ENCODE peak calls at places on chromosomes 5 and 9, in six cellular contexts. One of them, this sample, is unnamed.

GRCh38 chr5:72607381-72607780 is 100.2 kb upstream of the ZNF366 start:
- DNase-seq in kidney glomerular epithelial cell: no peak
- DNase-seq in GM20000: no peak
- DNase-seq in nucleus accumbens: no peak
- DNase-seq in stimulated activated CD8-positive, alpha-beta memory T cell treated with anti-CD3 and anti-CD28 coated beads, Interleukin-4, amount 100 ng/mL, for 1 hour: no peak
- DNase-seq in COR-L47: no peak
- DNase-seq in this sample: no peak

GRCh38 chr9:6428940-6429889 is 16.2 kb downstream of the UHRF2 start:
- DNase-seq in nucleus accumbens: no peak
- DNase-seq in COR-L47: no peak
- DNase-seq in kidney glomerular epithelial cell: no peak
- DNase-seq in GM20000: peak; percentile 26
- DNase-seq in stimulated activated CD8-positive, alpha-beta memory T cell treated with anti-CD3 and anti-CD28 coated beads, Interleukin-4, amount 100 ng/mL, for 1 hour: no peak
- DNase-seq in this sample: no peak

GRCh38 chr9:70470050-70471015 is 55.9 kb upstream of the KLF9 start:
- DNase-seq in COR-L47: no peak
- DNase-seq in stimulated activated CD8-positive, alpha-beta memory T cell treated with anti-CD3 and anti-CD28 coated beads, Interleukin-4, amount 100 ng/mL, for 1 hour: no peak
- DNase-seq in kidney glomerular epithelial cell: no peak
- DNase-seq in GM20000: no peak
- DNase-seq in nucleus accumbens: no peak
- DNase-seq in this sample: no peak

GRCh38 chr9:87494970-87495471 is 2.6 kb upstream of the DAPK1 start:
- DNase-seq in nucleus accumbens: no peak
- DNase-seq in kidney glomerular epithelial cell: no peak
- DNase-seq in COR-L47: no peak
- DNase-seq in GM20000: peak; percentile 42
- DNase-seq in stimulated activated CD8-positive, alpha-beta memory T cell treated with anti-CD3 and anti-CD28 coated beads, Interleukin-4, amount 100 ng/mL, for 1 hour: no peak
- DNase-seq in this sample: no peak

GRCh38 chr5:125348221-125348692 is 601.8 kb upstream of the ZNF608 start:
- DNase-seq in kidney glomerular epithelial cell: no peak
- DNase-seq in COR-L47: no peak
- DNase-seq in nucleus accumbens: peak; percentile 10
- DNase-seq in GM20000: no peak
- DNase-seq in stimulated activated CD8-positive, alpha-beta memory T cell treated with anti-CD3 and anti-CD28 coated beads, Interleukin-4, amount 100 ng/mL, for 1 hour: no peak
- DNase-seq in this sample: no peak

GRCh38 chr9:101586651-101587050 is 8.1 kb downstream of the PPP3R2 start:
- DNase-seq in kidney glomerular epithelial cell: no peak
- DNase-seq in GM20000: no peak
- DNase-seq in stimulated activated CD8-positive, alpha-beta memory T cell treated with anti-CD3 and anti-CD28 coated beads, Interleukin-4, amount 100 ng/mL, for 1 hour: no peak
- DNase-seq in nucleus accumbens: no peak
- DNase-seq in COR-L47: no peak
- DNase-seq in this sample: no peak

GRCh38 chr5:76861616-76862015 is 11.8 kb downstream of the S100Z start:
- DNase-seq in kidney glomerular epithelial cell: no peak
- DNase-seq in COR-L47: no peak
- DNase-seq in nucleus accumbens: no peak
- DNase-seq in stimulated activated CD8-positive, alpha-beta memory T cell treated with anti-CD3 and anti-CD28 coated beads, Interleukin-4, amount 100 ng/mL, for 1 hour: no peak
- DNase-seq in GM20000: no peak
- DNase-seq in this sample: no peak

GRCh38 chr5:167255931-167256330 is 1035.5 kb upstream of the WWC1 start:
- DNase-seq in COR-L47: no peak
- DNase-seq in kidney glomerular epithelial cell: no peak
- DNase-seq in stimulated activated CD8-positive, alpha-beta memory T cell treated with anti-CD3 and anti-CD28 coated beads, Interleukin-4, amount 100 ng/mL, for 1 hour: no peak
- DNase-seq in nucleus accumbens: no peak
- DNase-seq in GM20000: no peak
- DNase-seq in this sample: no peak

GRCh38 chr5:1244976-1245375 is 19.8 kb downstream of the SLC6A18 start:
- DNase-seq in COR-L47: no peak
- DNase-seq in nucleus accumbens: no peak
- DNase-seq in stimulated activated CD8-positive, alpha-beta memory T cell treated with anti-CD3 and anti-CD28 coated beads, Interleukin-4, amount 100 ng/mL, for 1 hour: no peak
- DNase-seq in kidney glomerular epithelial cell: no peak
- DNase-seq in GM20000: no peak
- DNase-seq in this sample: no peak

GRCh38 chr5:62578540-62578939 is at the start of gene LRRC70:
- DNase-seq in stimulated activated CD8-positive, alpha-beta memory T cell treated with anti-CD3 and anti-CD28 coated beads, Interleukin-4, amount 100 ng/mL, for 1 hour: no peak
- DNase-seq in COR-L47: no peak
- DNase-seq in kidney glomerular epithelial cell: no peak
- DNase-seq in nucleus accumbens: no peak
- DNase-seq in GM20000: peak; percentile 36
- DNase-seq in this sample: no peak

GRCh38 chr9:124835026-124835501 is 18.2 kb upstream of the WDR38 start:
- DNase-seq in kidney glomerular epithelial cell: peak; percentile 59
- DNase-seq in nucleus accumbens: no peak
- DNase-seq in GM20000: no peak
- DNase-seq in COR-L47: peak; percentile 88
- DNase-seq in stimulated activated CD8-positive, alpha-beta memory T cell treated with anti-CD3 and anti-CD28 coated beads, Interleukin-4, amount 100 ng/mL, for 1 hour: no peak
- DNase-seq in this sample: peak; percentile 76

GRCh38 chr9:113589890-113590289 is 126.4 kb downstream of the RGS3 start:
- DNase-seq in GM20000: no peak
- DNase-seq in kidney glomerular epithelial cell: no peak
- DNase-seq in COR-L47: no peak
- DNase-seq in stimulated activated CD8-positive, alpha-beta memory T cell treated with anti-CD3 and anti-CD28 coated beads, Interleukin-4, amount 100 ng/mL, for 1 hour: no peak
- DNase-seq in nucleus accumbens: no peak
- DNase-seq in this sample: peak; percentile 30

GRCh38 chr9:128056887-128057723 is 10.0 kb downstream of the NAIF1 start:
- DNase-seq in COR-L47: no peak
- DNase-seq in kidney glomerular epithelial cell: no peak
- DNase-seq in nucleus accumbens: no peak
- DNase-seq in stimulated activated CD8-positive, alpha-beta memory T cell treated with anti-CD3 and anti-CD28 coated beads, Interleukin-4, amount 100 ng/mL, for 1 hour: no peak
- DNase-seq in GM20000: no peak
- DNase-seq in this sample: no peak

GRCh38 chr9:114697951-114698351 is 16.0 kb upstream of the TEX48 start:
- DNase-seq in GM20000: peak; percentile 53
- DNase-seq in stimulated activated CD8-positive, alpha-beta memory T cell treated with anti-CD3 and anti-CD28 coated beads, Interleukin-4, amount 100 ng/mL, for 1 hour: no peak
- DNase-seq in kidney glomerular epithelial cell: no peak
- DNase-seq in COR-L47: no peak
- DNase-seq in nucleus accumbens: no peak
- DNase-seq in this sample: no peak

GRCh38 chr5:112388010-112388553 is 31.0 kb downstream of the EPB41L4A start:
- DNase-seq in COR-L47: no peak
- DNase-seq in GM20000: no peak
- DNase-seq in stimulated activated CD8-positive, alpha-beta memory T cell treated with anti-CD3 and anti-CD28 coated beads, Interleukin-4, amount 100 ng/mL, for 1 hour: no peak
- DNase-seq in kidney glomerular epithelial cell: no peak
- DNase-seq in nucleus accumbens: no peak
- DNase-seq in this sample: no peak